ENCODE peak calls at places on chromosomes 5 and 9, in ten cellular contexts. S is COR-L47; B is psoas muscle; K is HuH-7; N is stimulated activated CD8-positive, alpha-beta memory T cell treated with anti-CD3 and anti-CD28 coated beads, Interleukin-15, amount 100 ng/mL, for 1 hour; M is NCI-H748 treated with DMSO at 0.1 percent for 48 hours; O is stimulated activated CD4-positive, alpha-beta T cell treated with anti-CD3 and anti-CD28 coated beads, Interleukin-1b, Interleukin-23, amount 100 ng/mL, for 48 hours; Z is progenitor cell of endocrine pancreas; T is HFFc6; U is HCEC 1CT. P is an unnamed sample.

GRCh38 chr5:75021229-75021628 is 31.1 kb downstream of the GCNT4 start:
- DNase-seq in S (no peak), B (no peak), K (no peak), N (no peak), M (no peak), O (no peak), Z (no peak), T (no peak), U (no peak), P (no peak)

GRCh38 chr5:68528877-68529276 is 313.3 kb downstream of the PIK3R1 start:
- DNase-seq in S (peak; percentile 38), B (no peak), K (no peak), N (no peak), M (peak; percentile 82), O (no peak), Z (no peak), T (no peak), U (peak; percentile 7), P (no peak)

GRCh38 chr9:69578026-69578425 is 94.1 kb downstream of the APBA1 start:
- DNase-seq in S (no peak), B (no peak), K (no peak), N (no peak), M (no peak), O (no peak), Z (no peak), T (no peak), U (peak; percentile 23), P (no peak)

GRCh38 chr9:132609829-132610228 is 27.4 kb downstream of the BARHL1 start:
- DNase-seq in S (no peak), B (no peak), K (no peak), N (no peak), M (no peak), O (peak; percentile 16), Z (no peak), T (peak; percentile 95), U (peak; percentile 99), P (no peak)

GRCh38 chr5:1726469-1726865 is 73.2 kb downstream of the MRPL36 start:
- DNase-seq in S (no peak), B (no peak), K (no peak), N (no peak), M (no peak), O (no peak), Z (peak; percentile 6), T (no peak), U (no peak), P (no peak)

GRCh38 chr5:13695076-13695712 is 249.3 kb downstream of the DNAH5 start:
- DNase-seq in S (no peak), B (no peak), K (peak; percentile 40), N (no peak), M (no peak), O (no peak), Z (no peak), T (no peak), U (no peak), P (no peak)

GRCh38 chr9:19630762-19631161 is 158.1 kb downstream of the SLC24A2 start:
- DNase-seq in S (no peak), B (no peak), K (no peak), N (no peak), M (no peak), O (no peak), Z (no peak), T (no peak), U (no peak), P (no peak)

GRCh38 chr5:180353226-180353962 is at the start of gene GFPT2:
- DNase-seq in S (peak; percentile 44), B (peak; percentile 85), K (peak; percentile 88), N (peak; percentile 49), M (peak; percentile 68), O (peak; percentile 64), Z (peak; percentile 59), T (no peak), U (peak; percentile 56), P (peak; percentile 92)

GRCh38 chr5:133933670-133934295 is 34.6 kb downstream of the C5orf15 start:
- DNase-seq in S (no peak), B (no peak), K (no peak), N (no peak), M (no peak), O (no peak), Z (no peak), T (no peak), U (no peak), P (no peak)

GRCh38 chr5:172903790-172904189 is 55.4 kb upstream of the RPL26L1 start:
- DNase-seq in S (peak; percentile 35), B (peak; percentile 43), K (no peak), N (no peak), M (no peak), O (no peak), Z (no peak), T (peak; percentile 95), U (peak; percentile 94), P (peak; percentile 59)

GRCh38 chr5:1217596-1218206 is 7.5 kb upstream of the SLC6A18 start:
- DNase-seq in S (no peak), B (no peak), K (no peak), N (no peak), M (no peak), O (no peak), Z (no peak), T (no peak), U (no peak), P (no peak)

GRCh38 chr5:134965271-134965825 is 2.4 kb upstream of the CATSPER3 start:
- DNase-seq in S (no peak), B (no peak), K (no peak), N (no peak), M (no peak), O (peak; percentile 12), Z (no peak), T (no peak), U (no peak), P (no peak)

GRCh38 chr9:97382099-97382718 is 29.7 kb upstream of the TDRD7 start:
- DNase-seq in S (no peak), B (no peak), K (peak; percentile 62), N (no peak), M (no peak), O (no peak), Z (no peak), T (no peak), U (peak; percentile 6), P (no peak)

GRCh38 chr5:20056933-20057332 is 68.9 kb upstream of the CDH18 start:
- DNase-seq in S (no peak), B (no peak), K (no peak), N (no peak), M (no peak), O (no peak), Z (no peak), T (no peak), U (no peak), P (no peak)

GRCh38 chr5:142145106-142145900 is 36.7 kb downstream of the NDFIP1 start:
- DNase-seq in S (peak; percentile 39), B (peak; percentile 36), K (peak; percentile 39), N (peak; percentile 39), M (peak; percentile 23), O (peak; percentile 54), Z (peak; percentile 24), T (peak; percentile 62), U (peak; percentile 68), P (peak; percentile 42)

GRCh38 chr5:43772601-43773031 is 169.6 kb downstream of the NNT start:
- DNase-seq in S (peak; percentile 2), B (no peak), K (no peak), N (no peak), M (peak; percentile 28), O (no peak), Z (no peak), T (peak; percentile 15), U (peak; percentile 5), P (no peak)

GRCh38 chr5:66881475-66882161 is 285.4 kb downstream of the MAST4 start:
- DNase-seq in S (no peak), B (no peak), K (no peak), N (no peak), M (no peak), O (no peak), Z (no peak), T (no peak), U (peak; percentile 54), P (peak; percentile 39)

GRCh38 chr9:98085955-98086354 is 29.4 kb downstream of the NANS start:
- DNase-seq in S (peak; percentile 17), B (no peak), K (no peak), N (no peak), M (no peak), O (no peak), Z (no peak), T (no peak), U (no peak), P (no peak)

GRCh38 chr5:96546120-96546519 is 113.1 kb upstream of the PCSK1 start:
- DNase-seq in S (no peak), B (no peak), K (no peak), N (no peak), M (no peak), O (no peak), Z (no peak), T (no peak), U (no peak), P (no peak)

GRCh38 chr5:67518227-67518626 is 321.6 kb upstream of the CD180 start:
- DNase-seq in S (no peak), B (no peak), K (no peak), N (no peak), M (no peak), O (no peak), Z (no peak), T (no peak), U (no peak), P (no peak)

GRCh38 chr5:9924614-9925013 is 294.5 kb upstream of the TAS2R1 start:
- DNase-seq in S (no peak), B (no peak), K (no peak), N (no peak), M (no peak), O (no peak), Z (no peak), T (peak; percentile 95), U (peak; percentile 76), P (no peak)

GRCh38 chr5:134139377-134139851 is 24.9 kb downstream of the TCF7 start:
- DNase-seq in S (no peak), B (no peak), K (no peak), N (no peak), M (no peak), O (no peak), Z (no peak), T (no peak), U (no peak), P (no peak)

GRCh38 chr5:122126711-122127385 is 2.5 kb upstream of the ZNF474 start:
- DNase-seq in S (no peak), B (no peak), K (no peak), N (no peak), M (no peak), O (no peak), Z (no peak), T (no peak), U (no peak), P (no peak)

GRCh38 chr9:104794070-104794469 is 30.1 kb downstream of the NIPSNAP3B start:
- DNase-seq in S (no peak), B (no peak), K (no peak), N (no peak), M (no peak), O (peak; percentile 41), Z (no peak), T (no peak), U (no peak), P (no peak)

GRCh38 chr9:98074119-98074990 is 17.8 kb downstream of the NANS start:
- DNase-seq in S (peak; percentile 17), B (peak; percentile 50), K (peak; percentile 76), N (peak; percentile 51), M (peak; percentile 7), O (peak; percentile 60), Z (peak; percentile 65), T (peak; percentile 47), U (peak; percentile 54), P (peak; percentile 52)

GRCh38 chr5:108249095-108249784 is 132.7 kb downstream of the FBXL17 start:
- DNase-seq in S (no peak), B (no peak), K (no peak), N (no peak), M (no peak), O (no peak), Z (no peak), T (no peak), U (no peak), P (no peak)

GRCh38 chr5:171521679-171522078 is 102.2 kb downstream of the FGF18 start:
- DNase-seq in S (no peak), B (no peak), K (no peak), N (no peak), M (no peak), O (no peak), Z (no peak), T (no peak), U (no peak), P (no peak)

GRCh38 chr9:117180896-117181456 is 233.9 kb downstream of the ASTN2 start:
- DNase-seq in S (no peak), B (no peak), K (no peak), N (no peak), M (no peak), O (no peak), Z (no peak), T (no peak), U (no peak), P (no peak)

P was measured in uterus.